ENCODE peak calls at places on chromosomes 6 and 20, in six cellular contexts. T, Z, R, K, U and H are unnamed samples.

GRCh38 chr6:1385129-1386042 is 4.0 kb upstream of the FOXF2 start:
- DNase-seq in T (no peak), Z (no peak), R (no peak), K (peak; percentile 60), U (no peak), H (no peak)

GRCh38 chr6:40631760-40632159 is 44.6 kb upstream of the LRFN2 start:
- DNase-seq in T (no peak), Z (no peak), R (no peak), K (no peak), U (no peak), H (no peak)

GRCh38 chr6:37516920-37517405 is 17.3 kb upstream of the CCDC167 start:
- DNase-seq in T (no peak), Z (no peak), R (no peak), K (no peak), U (no peak), H (peak; percentile 3)

GRCh38 chr6:107396226-107396625 is 63.1 kb downstream of the PDSS2 start:
- DNase-seq in T (no peak), Z (no peak), R (no peak), K (no peak), U (no peak), H (no peak)

GRCh38 chr20:41380551-41381262 is 14.1 kb upstream of the EMILIN3 start:
- DNase-seq in T (peak; percentile 42), Z (no peak), R (no peak), K (no peak), U (no peak), H (no peak)

GRCh38 chr6:20490591-20490990 is 43.7 kb upstream of the CDKAL1 start:
- DNase-seq in T (no peak), Z (no peak), R (no peak), K (no peak), U (no peak), H (no peak)

GRCh38 chr20:5734559-5735137 is 15.6 kb upstream of the SHLD1 start:
- DNase-seq in T (no peak), Z (no peak), R (no peak), K (peak; percentile 44), U (no peak), H (peak; percentile 53)

GRCh38 chr6:63805808-63806572 is 170.4 kb downstream of the PHF3 start:
- DNase-seq in T (no peak), Z (no peak), R (no peak), K (peak; percentile 92), U (no peak), H (peak; percentile 96)

GRCh38 chr6:3230275-3231212 is 3.1 kb upstream of the TUBB2B start:
- DNase-seq in T (no peak), Z (no peak), R (no peak), K (no peak), U (no peak), H (no peak)

GRCh38 chr6:108862479-108863191 is 14.4 kb downstream of the ARMC2 start:
- DNase-seq in T (peak; percentile 76), Z (no peak), R (no peak), K (no peak), U (no peak), H (no peak)

GRCh38 chr6:125099211-125100017 is 54.2 kb upstream of the TPD52L1 start:
- DNase-seq in T (peak; percentile 82), Z (peak; percentile 49), R (peak; percentile 74), K (peak; percentile 59), U (no peak), H (peak; percentile 41)

GRCh38 chr20:17614176-17614811 is 44.4 kb downstream of the DSTN start:
- DNase-seq in T (peak; percentile 76), Z (peak; percentile 83), R (no peak), K (peak; percentile 70), U (no peak), H (peak; percentile 56)

GRCh38 chr20:32205502-32206382 is 1.8 kb downstream of the PLAGL2 start:
- DNase-seq in T (no peak), Z (no peak), R (no peak), K (peak; percentile 38), U (peak; percentile 49), H (peak; percentile 24)

GRCh38 chr6:53811082-53811481 is 16.3 kb downstream of the LRRC1 start:
- DNase-seq in T (peak; percentile 70), Z (no peak), R (no peak), K (no peak), U (no peak), H (no peak)

GRCh38 chr6:56852249-56852606 is 102.7 kb upstream of the BEND6 start:
- DNase-seq in T (no peak), Z (no peak), R (no peak), K (no peak), U (no peak), H (no peak)

GRCh38 chr6:141562181-141562800 is 570.4 kb upstream of the GJE1 start:
- DNase-seq in T (peak; percentile 66), Z (peak; percentile 13), R (peak; percentile 13), K (peak; percentile 18), U (no peak), H (no peak)

GRCh38 chr6:120872262-120872578 is 462.1 kb downstream of the TBC1D32 start:
- DNase-seq in T (no peak), Z (peak; percentile 5), R (no peak), K (no peak), U (no peak), H (no peak)

GRCh38 chr20:47950103-47950502 is 164.8 kb upstream of the SULF2 start:
- DNase-seq in T (no peak), Z (no peak), R (peak; percentile 17), K (no peak), U (no peak), H (peak; percentile 46)

GRCh38 chr6:169592558-169592957 is 109.3 kb downstream of the WDR27 start:
- DNase-seq in T (no peak), Z (no peak), R (no peak), K (peak; percentile 39), U (no peak), H (peak; percentile 68)

GRCh38 chr6:624979-625378 is 31.9 kb downstream of the HUS1B start:
- DNase-seq in T (no peak), Z (no peak), R (no peak), K (peak; percentile 75), U (peak; percentile 6), H (peak; percentile 11)

GRCh38 chr20:33081411-33082154 is 2.1 kb downstream of the BPIFB4 start:
- DNase-seq in T (no peak), Z (no peak), R (no peak), K (no peak), U (no peak), H (no peak)

GRCh38 chr6:35624341-35625070 is 64.2 kb downstream of the FKBP5 start:
- DNase-seq in T (no peak), Z (no peak), R (no peak), K (peak; percentile 44), U (no peak), H (peak; percentile 48)

GRCh38 chr20:50758992-50759391 is 27.6 kb downstream of the PARD6B start:
- DNase-seq in T (no peak), Z (no peak), R (no peak), K (no peak), U (no peak), H (no peak)

GRCh38 chr6:133309579-133309978 is 68.4 kb downstream of the EYA4 start:
- DNase-seq in T (no peak), Z (no peak), R (no peak), K (peak; percentile 57), U (no peak), H (peak; percentile 12)
- H3K4me3 ChIP-seq in T (no peak overlapping the region), Z (no peak overlapping the region), R (no peak overlapping the region), K (no peak overlapping the region), U (no peak overlapping the region), H (no peak overlapping the region)

DNA sequence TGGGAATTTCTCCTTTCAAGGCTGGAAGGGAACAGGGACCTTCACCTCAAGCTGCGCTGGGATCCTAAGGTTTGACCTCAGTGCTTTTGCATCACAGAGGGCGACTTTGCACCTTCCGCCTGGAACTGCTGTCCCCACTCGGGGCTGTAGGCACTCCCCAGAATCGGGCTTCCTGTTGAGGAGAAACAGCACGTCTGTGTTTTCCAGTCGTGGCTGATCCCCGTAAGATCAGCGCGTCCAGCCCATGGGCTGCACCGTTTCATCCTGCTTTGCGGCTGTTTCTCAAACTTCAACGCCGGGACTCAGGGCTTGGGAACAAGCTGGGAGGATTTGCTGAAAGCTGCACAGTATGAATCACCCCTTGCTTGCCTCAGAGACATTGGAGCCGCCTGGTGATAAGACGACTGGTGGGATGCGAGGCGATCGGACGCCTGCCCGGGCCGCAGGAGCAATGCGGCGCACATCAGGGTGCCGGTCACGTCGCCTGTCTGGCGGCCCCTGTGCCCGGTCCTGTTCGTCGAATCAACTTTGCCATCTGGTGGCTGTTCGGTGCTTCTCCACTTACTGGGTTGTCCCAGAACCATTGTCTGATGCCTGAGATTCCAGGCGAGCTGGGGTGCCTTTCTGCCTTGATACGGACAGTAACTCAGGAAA is 53.6 kb upstream of the FRMD1 start:
- DNase-seq in T (no peak), Z (peak; percentile 45), R (peak; percentile 32), K (peak; percentile 51), U (no peak), H (peak; percentile 67)
- TF ChIP-seq CTCF in T (peak; percentile 50), Z (no peak), R (peak; percentile 38), K (peak; percentile 31), U (no peak), H (peak; percentile 11)

GRCh38 chr20:3931664-3932063 is 42.5 kb downstream of the PANK2 start:
- DNase-seq in T (no peak), Z (no peak), R (no peak), K (no peak), U (no peak), H (no peak)
- H3K4me3 ChIP-seq in T (no peak overlapping the region), Z (no peak overlapping the region), R (no peak overlapping the region), K (no peak overlapping the region), U (no peak overlapping the region), H (no peak overlapping the region)

GRCh38 chr6:82040405-82041221 is 206.9 kb downstream of the IBTK start:
- DNase-seq in T (no peak), Z (peak; percentile 25), R (no peak), K (peak; percentile 67), U (peak; percentile 24), H (peak; percentile 78)
- TF ChIP-seq CTCF in T (peak; percentile 63), Z (peak; percentile 29), R (peak; percentile 69), K (peak; percentile 86), U (peak; percentile 80), H (peak; percentile 83)

GRCh38 chr20:49610701-49611538 is 43.0 kb upstream of the PTGIS start:
- DNase-seq in T (peak; percentile 90), Z (peak; percentile 64), R (peak; percentile 94), K (no peak), U (peak; percentile 90), H (no peak)
- H3K4me3 ChIP-seq in T (peak overlapping the region; percentile 23), Z (no peak overlapping the region), R (peak overlapping the region; percentile 43), K (no peak overlapping the region), U (peak overlapping the region; percentile 44), H (no peak overlapping the region)

GRCh38 chr6:160679402-160679769 is 15.3 kb upstream of the LPA start:
- DNase-seq in T (peak; percentile 67), Z (no peak), R (peak; percentile 51), K (no peak), U (no peak), H (no peak)
- TF ChIP-seq CTCF in T (peak; percentile 13), Z (no peak), R (peak; percentile 47), K (no peak), U (no peak), H (no peak)